ENCODE peak calls at places on chromosomes 11 and 22, in four cellular contexts. One of them, this sample, is unnamed.
A peak's percentile ranks its signal among the peaks of the same experiment; 100 is the strongest.

GRCh38 chr11:14342906-14343305 is 16.1 kb downstream of the RRAS2 start:
- DNase-seq in GM12878: no peak
- DNase-seq in H1: no peak
- DNase-seq in HepG2: no peak
- DNase-seq in this sample: no peak

GRCh38 chr11:2135018-2135569 is 4.1 kb downstream of the IGF2 start:
- DNase-seq in GM12878: no peak
- DNase-seq in H1: no peak
- DNase-seq in HepG2: no peak
- DNase-seq in this sample: no peak

GRCh38 chr22:50671641-50672040 is 982 bp upstream of the SHANK3 start:
- DNase-seq in GM12878: no peak
- DNase-seq in H1: no peak
- DNase-seq in HepG2: no peak
- DNase-seq in this sample: no peak

GRCh38 chr11:11581493-11581880 is 40.3 kb downstream of the GALNT18 start:
- DNase-seq in GM12878: no peak
- DNase-seq in H1: peak; percentile 32
- DNase-seq in HepG2: no peak
- DNase-seq in this sample: no peak

GRCh38 chr11:113338730-113339129 is 24.3 kb downstream of the TTC12 start:
- DNase-seq in GM12878: no peak
- DNase-seq in H1: no peak
- DNase-seq in HepG2: no peak
- DNase-seq in this sample: peak; percentile 9

GRCh38 chr11:133711545-133711944 is 133.8 kb downstream of the SPATA19 start:
- DNase-seq in GM12878: no peak
- DNase-seq in H1: peak; percentile 46
- DNase-seq in HepG2: no peak
- DNase-seq in this sample: no peak

GRCh38 chr11:70895061-70895670 is 357.2 kb downstream of the SHANK2 start:
- DNase-seq in GM12878: no peak
- DNase-seq in H1: no peak
- DNase-seq in HepG2: no peak
- DNase-seq in this sample: no peak

GRCh38 chr11:129018991-129019390 is 76.3 kb upstream of the TP53AIP1 start:
- DNase-seq in GM12878: no peak
- DNase-seq in H1: no peak
- DNase-seq in HepG2: no peak
- DNase-seq in this sample: no peak

GRCh38 chr11:116993599-116993998 is 104.6 kb downstream of the SIK3 start:
- DNase-seq in GM12878: no peak
- DNase-seq in H1: no peak
- DNase-seq in HepG2: no peak
- DNase-seq in this sample: no peak

GRCh38 chr11:35857922-35858321 is 85.9 kb upstream of the LDLRAD3 start:
- DNase-seq in GM12878: no peak
- DNase-seq in H1: no peak
- DNase-seq in HepG2: no peak
- DNase-seq in this sample: no peak

GRCh38 chr11:120521176-120521575 is 9.6 kb downstream of the GRIK4 start:
- DNase-seq in GM12878: no peak
- DNase-seq in H1: no peak
- DNase-seq in HepG2: no peak
- DNase-seq in this sample: no peak

GRCh38 chr11:567036-567628 is 6.4 kb downstream of the RASSF7 start:
- DNase-seq in GM12878: no peak
- DNase-seq in H1: no peak
- DNase-seq in HepG2: no peak
- DNase-seq in this sample: no peak

GRCh38 chr11:131108780-131109179 is 192.5 kb upstream of the SNX19 start:
- DNase-seq in GM12878: no peak
- DNase-seq in H1: no peak
- DNase-seq in HepG2: no peak
- DNase-seq in this sample: no peak

GRCh38 chr11:101049123-101049522 is 80.5 kb downstream of the PGR start:
- DNase-seq in GM12878: no peak
- DNase-seq in H1: no peak
- DNase-seq in HepG2: no peak
- DNase-seq in this sample: peak; percentile 68

GRCh38 chr11:130166457-130166784 is 6.8 kb downstream of the ST14 start:
- DNase-seq in GM12878: no peak
- DNase-seq in H1: no peak
- DNase-seq in HepG2: peak; percentile 33
- DNase-seq in this sample: no peak

GRCh38 chr22:19910180-19910744 is 31.3 kb upstream of the COMT start:
- DNase-seq in GM12878: no peak
- DNase-seq in H1: no peak
- DNase-seq in HepG2: no peak
- DNase-seq in this sample: no peak

GRCh38 chr22:46339956-46340355 is 4.4 kb downstream of the TRMU start:
- DNase-seq in GM12878: no peak
- DNase-seq in H1: no peak
- DNase-seq in HepG2: no peak
- DNase-seq in this sample: no peak

GRCh38 chr22:48436201-48436931 is 1391.3 kb downstream of the BRD1 start:
- DNase-seq in GM12878: no peak
- DNase-seq in H1: no peak
- DNase-seq in HepG2: no peak
- DNase-seq in this sample: no peak

GRCh38 chr22:25630446-25630845 is 66.0 kb downstream of the GRK3 start:
- DNase-seq in GM12878: no peak
- DNase-seq in H1: no peak
- DNase-seq in HepG2: no peak
- DNase-seq in this sample: no peak

GRCh38 chr11:76830639-76831312 is 29.9 kb upstream of the ACER3 start:
- DNase-seq in GM12878: no peak
- DNase-seq in H1: no peak
- DNase-seq in HepG2: no peak
- DNase-seq in this sample: no peak

GRCh38 chr11:114133548-114134329 is 74.2 kb downstream of the ZBTB16 start:
- DNase-seq in GM12878: no peak
- DNase-seq in H1: no peak
- DNase-seq in HepG2: no peak
- DNase-seq in this sample: no peak

GRCh38 chr11:128802358-128802981 is 64.6 kb downstream of the KCNJ1 start:
- DNase-seq in GM12878: no peak
- DNase-seq in H1: peak; percentile 67
- DNase-seq in HepG2: no peak
- DNase-seq in this sample: no peak

GRCh38 chr11:60127311-60127811 is 38.9 kb downstream of the MS4A2 start:
- DNase-seq in GM12878: no peak
- DNase-seq in H1: no peak
- DNase-seq in HepG2: no peak
- DNase-seq in this sample: peak; percentile 60

GRCh38 chr11:69912911-69913451 is 93.8 kb upstream of the FGF3 start:
- DNase-seq in GM12878: no peak
- DNase-seq in H1: peak; percentile 50
- DNase-seq in HepG2: no peak
- DNase-seq in this sample: no peak

GRCh38 chr11:35814026-35814425 is 129.8 kb upstream of the LDLRAD3 start:
- DNase-seq in GM12878: no peak
- DNase-seq in H1: no peak
- DNase-seq in HepG2: no peak
- DNase-seq in this sample: no peak

GRCh38 chr11:15943418-15944197 is 412.7 kb downstream of the SOX6 start:
- DNase-seq in GM12878: no peak
- DNase-seq in H1: peak; percentile 14
- DNase-seq in HepG2: no peak
- DNase-seq in this sample: no peak

GRCh38 chr11:116925050-116925449 is 87.6 kb upstream of the APOA1 start:
- DNase-seq in GM12878: no peak
- DNase-seq in H1: no peak
- DNase-seq in HepG2: no peak
- DNase-seq in this sample: no peak

GRCh38 chr11:74487875-74488274 is 5.6 kb downstream of the LIPT2 start:
- DNase-seq in GM12878: no peak
- DNase-seq in H1: no peak
- DNase-seq in HepG2: peak; percentile 54
- DNase-seq in this sample: peak; percentile 61

GRCh38 chr11:102580185-102580951 is 44.8 kb downstream of the MMP20 start:
- DNase-seq in GM12878: no peak
- DNase-seq in H1: no peak
- DNase-seq in HepG2: no peak
- DNase-seq in this sample: no peak

GRCh38 chr11:293293-293851 is 4.4 kb downstream of the PGGHG start:
- DNase-seq in GM12878: no peak
- DNase-seq in H1: no peak
- DNase-seq in HepG2: no peak
- DNase-seq in this sample: no peak

GRCh38 chr22:27879923-27880322 is 39.1 kb downstream of the PITPNB start:
- DNase-seq in GM12878: no peak
- DNase-seq in H1: no peak
- DNase-seq in HepG2: peak; percentile 56
- DNase-seq in this sample: peak; percentile 35

GRCh38 chr22:37282385-37282677 is at the start of gene CYTH4:
- DNase-seq in GM12878: no peak
- DNase-seq in H1: no peak
- DNase-seq in HepG2: no peak
- DNase-seq in this sample: peak; percentile 38

GRCh38 chr11:75263944-75264349 is 23.4 kb downstream of the TPBGL start:
- DNase-seq in GM12878: no peak
- DNase-seq in H1: no peak
- DNase-seq in HepG2: no peak
- DNase-seq in this sample: no peak

GRCh38 chr22:39913886-39914285 is 13.0 kb downstream of the GRAP2 start:
- DNase-seq in GM12878: no peak
- DNase-seq in H1: no peak
- DNase-seq in HepG2: no peak
- DNase-seq in this sample: no peak
- TF ChIP-seq HDAC6 in GM12878: no peak
- TF ChIP-seq HDAC6 in H1: no peak
- TF ChIP-seq HDAC6 in HepG2: no peak
- TF ChIP-seq HDAC6 in this sample: no peak

DNA sequence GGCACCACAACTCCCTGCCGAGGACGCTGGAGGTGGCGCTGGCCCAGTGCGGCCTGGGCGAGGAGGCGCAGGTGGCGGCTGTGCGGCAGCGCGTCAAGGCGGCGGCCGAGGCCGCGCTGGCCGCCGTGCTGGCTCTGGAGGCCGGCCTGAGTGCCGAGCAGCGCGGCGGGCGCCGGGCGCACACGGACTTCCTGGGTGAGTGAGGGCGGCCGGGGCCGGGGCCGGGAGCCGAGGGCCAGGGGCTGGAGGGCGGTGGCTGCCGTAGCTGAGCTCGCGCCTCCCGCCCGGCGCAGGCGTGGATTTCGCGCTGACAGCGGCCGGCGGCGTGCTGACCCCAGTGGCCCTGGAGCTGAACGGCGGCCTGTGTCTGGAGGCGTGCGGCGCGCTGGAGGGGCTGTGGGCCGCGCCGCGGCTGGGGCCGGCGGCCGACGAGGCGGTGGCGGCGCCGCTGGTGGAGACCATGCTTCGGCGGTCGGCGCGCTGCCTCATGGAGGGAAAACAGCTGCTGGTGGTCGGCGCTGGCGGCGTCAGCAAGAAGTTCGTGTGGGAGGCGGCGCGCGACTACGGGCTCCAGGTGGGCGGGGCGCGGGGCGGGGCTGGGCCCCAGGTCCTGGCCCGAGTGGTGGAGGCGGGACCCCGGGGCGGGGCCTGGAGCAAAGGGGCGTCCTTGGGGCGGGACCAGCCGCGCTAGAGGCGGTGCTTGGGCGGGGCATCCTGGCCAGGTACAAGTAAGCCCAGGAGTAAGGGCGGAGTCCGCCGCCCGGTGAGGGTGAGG is 5.4 kb downstream of the CARNS1 start:
- DNase-seq in GM12878: no peak
- DNase-seq in H1: peak; percentile 100
- DNase-seq in HepG2: peak; percentile 81
- DNase-seq in this sample: peak; percentile 99
- TF ChIP-seq CREB1 in GM12878: peak; percentile 36
- TF ChIP-seq CREB1 in H1: peak; percentile 66
- TF ChIP-seq CREB1 in HepG2: no peak
- TF ChIP-seq CREB1 in this sample: peak; percentile 29

GRCh38 chr11:18614667-18615066 is 15.1 kb downstream of the MISFA start:
- DNase-seq in GM12878: no peak
- DNase-seq in H1: no peak
- DNase-seq in HepG2: no peak
- DNase-seq in this sample: no peak

GRCh38 chr11:18612394-18612793 is 12.8 kb downstream of the MISFA start:
- DNase-seq in GM12878: no peak
- DNase-seq in H1: no peak
- DNase-seq in HepG2: no peak
- DNase-seq in this sample: no peak

GRCh38 chr11:18618341-18619025 is 15.7 kb downstream of the SPTY2D1 start:
- DNase-seq in GM12878: no peak
- DNase-seq in H1: no peak
- DNase-seq in HepG2: no peak
- DNase-seq in this sample: no peak

GRCh38 chr11:18615628-18616392 is 16.2 kb downstream of the MISFA start:
- DNase-seq in GM12878: peak; percentile 79
- DNase-seq in H1: no peak
- DNase-seq in HepG2: no peak
- DNase-seq in this sample: no peak

DNA sequence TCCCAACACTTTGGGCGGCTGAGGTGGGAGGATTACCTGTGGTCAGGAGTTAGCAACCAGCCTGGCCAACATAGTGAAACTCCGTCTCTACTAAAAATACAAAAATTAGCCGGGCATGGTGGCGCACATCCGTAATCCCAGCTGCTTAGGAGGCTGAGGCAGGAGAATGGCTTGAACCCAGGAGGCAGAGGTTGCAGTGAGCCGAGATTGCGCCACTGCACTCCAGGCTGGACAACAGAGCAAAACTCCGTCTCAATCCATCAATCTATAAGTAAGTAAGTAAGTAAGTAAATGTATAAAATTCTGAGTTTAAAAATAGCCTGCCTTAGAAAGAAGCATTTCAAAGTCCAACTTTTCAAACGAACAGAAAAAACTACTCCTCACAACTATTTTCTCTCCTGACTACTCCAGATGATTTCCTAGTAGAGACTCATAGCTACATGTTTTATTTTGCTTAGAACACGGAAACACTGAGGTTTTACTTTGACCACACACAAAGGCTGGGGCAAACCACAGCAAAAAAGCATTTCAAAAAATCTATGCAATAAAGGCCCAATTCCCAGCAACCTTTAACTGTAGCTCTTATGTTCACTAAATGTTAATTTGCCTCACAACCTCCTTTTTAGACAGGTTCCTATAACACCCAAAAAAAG is 16.3 kb downstream of the SPTY2D1 start:
- DNase-seq in GM12878: peak; percentile 15
- DNase-seq in H1: no peak
- DNase-seq in HepG2: no peak
- DNase-seq in this sample: no peak
- TF ChIP-seq HDAC6 in GM12878: no peak
- TF ChIP-seq HDAC6 in H1: no peak
- TF ChIP-seq HDAC6 in HepG2: no peak
- TF ChIP-seq HDAC6 in this sample: no peak

DNA sequence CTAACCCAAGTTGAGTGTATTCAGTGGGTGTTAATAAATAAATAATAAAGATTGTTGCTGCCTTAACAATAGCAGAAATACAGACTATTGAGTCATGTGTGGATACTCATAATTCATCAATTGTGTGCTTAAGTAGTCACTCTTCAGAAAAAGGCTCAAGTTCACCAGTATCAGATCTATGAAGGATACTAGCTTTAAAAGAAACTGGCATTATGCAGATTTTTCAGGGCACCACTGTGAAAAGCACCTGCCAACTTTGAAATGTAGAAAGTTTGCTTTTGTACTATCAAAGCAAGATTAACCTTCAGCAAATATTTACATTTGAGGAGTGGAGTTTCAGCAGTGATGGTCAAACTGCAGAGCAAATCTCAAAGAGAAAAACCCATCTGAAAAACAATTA is 20.1 kb upstream of the SYTL2 start:
- DNase-seq in GM12878: no peak
- DNase-seq in H1: no peak
- DNase-seq in HepG2: no peak
- DNase-seq in this sample: no peak
- TF ChIP-seq CREB1 in GM12878: no peak
- TF ChIP-seq CREB1 in H1: no peak
- TF ChIP-seq CREB1 in HepG2: no peak
- TF ChIP-seq CREB1 in this sample: no peak